ENCODE peak calls at places on chromosome 22, in ten cellular contexts. J is RPMI7951; D is cardiac septum; P is lower leg skin; U is LoVo; R is germinal center; H is A549; S is GM12865; A is LHCN-M2; Z is stimulated activated CD4-positive, alpha-beta T cell treated with anti-CD3 and anti-CD28 coated beads, TNF-alpha, amount 100 ng/mL, for 24 hours. O is an unnamed sample.

GRCh38 chr22:47174671-47175111 is 412.2 kb downstream of the TBC1D22A start:
- DNase-seq in J (no peak), D (peak), P (peak), U (no peak), R (no peak), H (no peak), S (no peak), A (no peak), Z (no peak), O (no peak)

GRCh38 chr22:40665312-40665711 is 14.0 kb upstream of the MCHR1 start:
- DNase-seq in J (no peak), D (peak), P (no peak), U (no peak), R (no peak), H (no peak), S (no peak), A (no peak), Z (no peak), O (no peak)

GRCh38 chr22:49047461-49047860 is 780.2 kb downstream of the BRD1 start:
- DNase-seq in J (no peak), D (no peak), P (no peak), U (no peak), R (no peak), H (peak), S (no peak), A (no peak), Z (no peak), O (no peak)

GRCh38 chr22:25692965-25693565 is 48.9 kb upstream of the MYO18B start:
- DNase-seq in J (no peak), D (no peak), P (no peak), U (no peak), R (no peak), H (no peak), S (no peak), A (no peak), Z (no peak), O (no peak)

GRCh38 chr22:40204331-40205116 is 26.8 kb downstream of the TNRC6B start:
- DNase-seq in J (peak), D (no peak), P (no peak), U (no peak), R (no peak), H (no peak), S (no peak), A (peak), Z (no peak), O (no peak)

GRCh38 chr22:37280718-37281117 is 1.6 kb upstream of the CYTH4 start:
- DNase-seq in J (no peak), D (no peak), P (no peak), U (no peak), R (no peak), H (no peak), S (no peak), A (no peak), Z (no peak), O (no peak)

GRCh38 chr22:19360300-19360792 is 68.8 kb upstream of the CLTCL1 start:
- DNase-seq in J (no peak), D (no peak), P (peak), U (no peak), R (no peak), H (no peak), S (no peak), A (no peak), Z (no peak), O (no peak)

GRCh38 chr22:43838161-43838560 is 24.2 kb downstream of the SULT4A1 start:
- DNase-seq in J (no peak), D (no peak), P (no peak), U (no peak), R (no peak), H (no peak), S (no peak), A (no peak), Z (no peak), O (no peak)

GRCh38 chr22:41417622-41418390 is 28.8 kb downstream of the TOB2 start:
- DNase-seq in J (peak), D (peak), P (peak), U (no peak), R (no peak), H (peak), S (no peak), A (peak), Z (no peak), O (no peak)

GRCh38 chr22:48146426-48146825 is 1384.0 kb downstream of the TBC1D22A start:
- DNase-seq in J (no peak), D (no peak), P (peak), U (no peak), R (no peak), H (no peak), S (no peak), A (no peak), Z (no peak), O (no peak)

GRCh38 chr22:18119409-18120110 is 9.0 kb downstream of the TUBA8 start:
- DNase-seq in J (peak), D (no peak), P (no peak), U (no peak), R (no peak), H (no peak), S (no peak), A (peak), Z (no peak), O (no peak)

GRCh38 chr22:22520020-22520656 is at the start of gene ZNF280A:
- DNase-seq in J (peak), D (no peak), P (peak), U (peak), R (no peak), H (peak), S (no peak), A (no peak), Z (no peak), O (no peak)

GRCh38 chr22:46518542-46519325 is 18.7 kb downstream of the CELSR1 start:
- DNase-seq in J (no peak), D (no peak), P (no peak), U (no peak), R (no peak), H (no peak), S (no peak), A (no peak), Z (no peak), O (no peak)

GRCh38 chr22:38327805-38328204 is 10.6 kb upstream of the CSNK1E start:
- DNase-seq in J (peak), D (no peak), P (no peak), U (no peak), R (no peak), H (no peak), S (no peak), A (peak), Z (no peak), O (no peak)

GRCh38 chr22:24178502-24179440 is 2.5 kb upstream of the SUSD2 start:
- DNase-seq in J (no peak), D (no peak), P (no peak), U (no peak), R (no peak), H (no peak), S (peak), A (no peak), Z (no peak), O (no peak)

GRCh38 chr22:44395116-44396005 is 82.6 kb upstream of the SHISAL1 start:
- DNase-seq in J (no peak), D (peak), P (peak), U (no peak), R (no peak), H (no peak), S (no peak), A (no peak), Z (no peak), O (no peak)

GRCh38 chr22:26170112-26170492 is 840 bp downstream of the SEZ6L start:
- DNase-seq in J (no peak), D (no peak), P (no peak), U (no peak), R (no peak), H (no peak), S (no peak), A (no peak), Z (no peak), O (no peak)

GRCh38 chr22:28014141-28015055 is 95.3 kb upstream of the PITPNB start:
- DNase-seq in J (no peak), D (no peak), P (peak), U (no peak), R (no peak), H (no peak), S (no peak), A (no peak), Z (no peak), O (no peak)

GRCh38 chr22:44424131-44424711 is 73.8 kb downstream of the RTL6 start:
- DNase-seq in J (no peak), D (no peak), P (no peak), U (no peak), R (no peak), H (no peak), S (no peak), A (no peak), Z (no peak), O (no peak)

GRCh38 chr22:16917144-16918003 is 90.6 kb downstream of the GAB4 start:
- DNase-seq in J (peak), D (no peak), P (peak), U (peak), R (peak), H (peak), S (peak), A (peak), Z (peak), O (peak)

GRCh38 chr22:32754413-32755041 is 47.0 kb upstream of the TIMP3 start:
- DNase-seq in J (peak), D (no peak), P (no peak), U (peak), R (no peak), H (peak), S (no peak), A (peak), Z (no peak), O (no peak)

GRCh38 chr22:31119026-31119717 is 3.6 kb upstream of the INPP5J start:
- DNase-seq in J (no peak), D (peak), P (no peak), U (no peak), R (no peak), H (no peak), S (no peak), A (no peak), Z (no peak), O (no peak)